ENCODE peak calls at places on chromosomes 13 and 19, in six cellular contexts. J, U, A, R, W and N are unnamed samples.

GRCh38 chr13:113041293-113041690 is 64.3 kb upstream of the F7 start:
- DNase-seq in J (no peak), U (no peak), A (no peak), R (no peak), W (no peak), N (no peak)

GRCh38 chr19:5130371-5131030 is 161.6 kb downstream of the KDM4B start:
- DNase-seq in J (no peak), U (no peak), A (no peak), R (peak; percentile 73), W (no peak), N (no peak)

GRCh38 chr19:426725-427445 is 17.9 kb upstream of the C2CD4C start:
- DNase-seq in J (no peak), U (no peak), A (no peak), R (no peak), W (no peak), N (no peak)

GRCh38 chr13:111272117-111272516 is 48.3 kb upstream of the TEX29 start:
- DNase-seq in J (no peak), U (no peak), A (no peak), R (no peak), W (no peak), N (no peak)

GRCh38 chr19:3625996-3626472 is 556 bp downstream of the CACTIN start:
- DNase-seq in J (no peak), U (no peak), A (no peak), R (no peak), W (no peak), N (no peak)

GRCh38 chr13:27573265-27573664 is 47.1 kb downstream of the LNX2 start:
- DNase-seq in J (no peak), U (no peak), A (peak; percentile 75), R (no peak), W (no peak), N (no peak)

GRCh38 chr13:110371550-110372465 is 64.7 kb downstream of the COL4A2 start:
- DNase-seq in J (no peak), U (peak; percentile 68), A (peak; percentile 50), R (peak; percentile 40), W (no peak), N (no peak)

GRCh38 chr13:98507060-98507797 is 69.7 kb downstream of the STK24 start:
- DNase-seq in J (no peak), U (peak; percentile 62), A (no peak), R (no peak), W (peak; percentile 60), N (no peak)

GRCh38 chr19:48772503-48772953 is 17.2 kb downstream of the FGF21 start:
- DNase-seq in J (no peak), U (no peak), A (no peak), R (no peak), W (peak; percentile 93), N (peak; percentile 64)

GRCh38 chr13:95145587-95145986 is 155.7 kb downstream of the ABCC4 start:
- DNase-seq in J (no peak), U (no peak), A (no peak), R (no peak), W (no peak), N (no peak)

GRCh38 chr13:91351980-91352379 is 4.5 kb downstream of the MIR17HG start:
- DNase-seq in J (no peak), U (no peak), A (no peak), R (no peak), W (no peak), N (no peak)

GRCh38 chr13:84658881-84659661 is 776.8 kb upstream of the SLITRK1 start:
- DNase-seq in J (no peak), U (no peak), A (peak; percentile 21), R (no peak), W (no peak), N (no peak)

GRCh38 chr13:46359731-46360130 is 27.3 kb downstream of the RUBCNL start:
- DNase-seq in J (no peak), U (no peak), A (peak; percentile 22), R (no peak), W (no peak), N (no peak)

DNA sequence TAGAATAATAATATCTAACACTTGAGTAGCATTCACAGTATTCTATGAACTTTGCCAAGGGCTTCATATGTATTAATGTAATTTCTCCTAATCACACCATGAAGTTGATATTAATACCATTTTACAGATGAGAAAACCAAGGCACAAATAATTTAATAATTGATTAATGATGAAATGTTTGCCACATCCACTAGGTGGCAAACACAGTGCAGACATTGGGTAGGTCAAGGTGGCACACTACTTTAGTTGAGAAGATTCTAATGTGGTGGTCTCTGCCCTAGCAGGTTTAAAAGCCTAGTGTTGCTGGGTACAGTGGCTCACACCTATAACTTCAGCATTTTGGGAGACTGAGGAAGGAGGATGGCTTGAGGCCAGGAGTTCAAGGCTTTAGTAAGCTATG is 412.4 kb downstream of the SUCLA2 start:
- DNase-seq in J (no peak), U (no peak), A (no peak), R (no peak), W (no peak), N (no peak)
- TF ChIP-seq CTCF in J (no peak), U (no peak), A (no peak), R (no peak), W (no peak), N (no peak)

DNA sequence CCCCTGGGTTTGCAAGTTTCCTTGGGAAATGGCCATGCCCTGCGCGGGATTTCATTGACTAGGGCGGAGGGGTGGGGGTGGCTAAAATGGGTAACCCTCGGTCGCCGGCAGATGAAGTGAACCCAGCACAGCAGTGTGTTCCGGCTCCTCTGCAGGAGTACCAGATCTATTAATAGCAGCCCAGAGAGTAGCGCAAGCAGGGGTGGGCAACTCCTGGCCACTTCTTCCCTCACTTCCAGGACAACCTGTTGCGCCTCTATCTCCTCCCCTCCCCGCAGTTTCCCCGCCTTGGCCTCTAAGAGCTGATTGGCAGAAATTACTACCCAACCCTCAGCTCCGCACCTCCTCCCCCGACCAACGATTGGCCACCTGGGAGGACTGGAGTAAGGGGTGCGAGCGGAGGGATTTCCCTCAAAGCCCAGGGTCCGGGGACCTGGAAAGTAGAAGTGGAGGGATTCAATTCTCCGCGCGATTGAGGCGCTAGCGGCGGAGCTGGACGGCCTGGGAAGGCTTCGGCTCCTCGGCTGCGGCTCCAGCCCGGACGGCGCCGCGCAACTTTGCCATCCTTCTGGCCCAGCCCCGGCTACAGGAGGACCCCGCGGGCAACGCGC is at the start of gene FREM2:
- DNase-seq in J (no peak), U (no peak), A (no peak), R (no peak), W (no peak), N (no peak)
- H3K4me3 ChIP-seq in J (peak within 1 kb of the TSS; percentile 40), U (peak within 1 kb of the TSS; percentile 44), A (no peak within 1 kb of the TSS), R (no peak within 1 kb of the TSS), W (no peak within 1 kb of the TSS), N (no peak within 1 kb of the TSS)

GRCh38 chr13:31540316-31540715 is 199.0 kb upstream of the RXFP2 start:
- DNase-seq in J (no peak), U (no peak), A (no peak), R (no peak), W (no peak), N (no peak)

GRCh38 chr13:31543190-31543589 is 196.1 kb upstream of the RXFP2 start:
- DNase-seq in J (no peak), U (no peak), A (no peak), R (no peak), W (no peak), N (no peak)

GRCh38 chr13:31538067-31539042 is 201.0 kb upstream of the RXFP2 start:
- DNase-seq in J (no peak), U (no peak), A (peak; percentile 45), R (no peak), W (no peak), N (no peak)
- TF ChIP-seq POLR2A in J (no peak), U (no peak), A (no peak), R (no peak), W (no peak), N (no peak)

GRCh38 chr19:20367811-20368294 is 197.7 kb downstream of the ZNF737 start:
- DNase-seq in J (no peak), U (no peak), A (no peak), R (no peak), W (no peak), N (no peak)
- TF ChIP-seq CTCF in J (no peak), U (no peak), A (no peak), R (no peak), W (peak; percentile 10), N (no peak)

DNA sequence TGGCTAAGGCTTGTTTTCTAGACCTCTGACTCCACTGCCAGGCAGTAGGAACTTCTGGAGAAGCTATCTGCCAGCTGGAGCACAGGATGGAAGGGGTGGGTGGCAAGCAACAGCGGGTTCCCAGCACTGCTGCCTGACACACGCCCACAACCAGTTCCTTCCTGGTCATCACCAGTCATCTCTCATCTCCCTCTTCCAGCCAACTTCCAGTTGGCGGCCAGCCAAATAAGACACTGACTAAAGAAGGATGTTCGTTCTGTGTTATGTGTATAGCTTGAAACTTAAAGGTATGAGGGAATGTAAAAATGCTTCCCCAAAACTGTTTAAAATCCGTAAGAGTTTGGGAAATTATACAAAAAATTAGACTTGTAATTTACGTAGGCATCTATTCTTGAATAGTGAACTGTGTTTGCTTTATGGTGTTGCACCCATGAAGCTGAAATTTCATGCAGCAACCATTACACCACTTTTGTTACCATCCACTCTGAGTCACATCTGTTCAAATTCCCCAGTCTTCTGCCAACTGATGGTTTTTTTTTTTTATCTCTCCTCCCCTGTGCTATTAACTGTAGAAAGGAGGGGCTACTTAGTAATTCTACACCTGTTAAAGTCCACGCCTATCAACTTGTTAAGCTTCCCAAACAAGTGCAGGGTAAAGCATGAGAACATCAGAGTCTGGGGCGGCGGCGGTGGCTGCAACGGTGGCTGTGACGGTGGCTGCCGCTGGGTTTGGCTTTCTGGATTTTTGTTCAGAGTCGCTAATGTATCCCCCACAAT is 86.2 kb upstream of the FRY start:
- DNase-seq in J (peak; percentile 31), U (peak; percentile 44), A (peak; percentile 81), R (no peak), W (peak; percentile 61), N (peak; percentile 75)
- H3K4me3 ChIP-seq in J (no peak overlapping the region), U (no peak overlapping the region), A (peak overlapping the region; percentile 7), R (no peak overlapping the region), W (no peak overlapping the region), N (no peak overlapping the region)

DNA sequence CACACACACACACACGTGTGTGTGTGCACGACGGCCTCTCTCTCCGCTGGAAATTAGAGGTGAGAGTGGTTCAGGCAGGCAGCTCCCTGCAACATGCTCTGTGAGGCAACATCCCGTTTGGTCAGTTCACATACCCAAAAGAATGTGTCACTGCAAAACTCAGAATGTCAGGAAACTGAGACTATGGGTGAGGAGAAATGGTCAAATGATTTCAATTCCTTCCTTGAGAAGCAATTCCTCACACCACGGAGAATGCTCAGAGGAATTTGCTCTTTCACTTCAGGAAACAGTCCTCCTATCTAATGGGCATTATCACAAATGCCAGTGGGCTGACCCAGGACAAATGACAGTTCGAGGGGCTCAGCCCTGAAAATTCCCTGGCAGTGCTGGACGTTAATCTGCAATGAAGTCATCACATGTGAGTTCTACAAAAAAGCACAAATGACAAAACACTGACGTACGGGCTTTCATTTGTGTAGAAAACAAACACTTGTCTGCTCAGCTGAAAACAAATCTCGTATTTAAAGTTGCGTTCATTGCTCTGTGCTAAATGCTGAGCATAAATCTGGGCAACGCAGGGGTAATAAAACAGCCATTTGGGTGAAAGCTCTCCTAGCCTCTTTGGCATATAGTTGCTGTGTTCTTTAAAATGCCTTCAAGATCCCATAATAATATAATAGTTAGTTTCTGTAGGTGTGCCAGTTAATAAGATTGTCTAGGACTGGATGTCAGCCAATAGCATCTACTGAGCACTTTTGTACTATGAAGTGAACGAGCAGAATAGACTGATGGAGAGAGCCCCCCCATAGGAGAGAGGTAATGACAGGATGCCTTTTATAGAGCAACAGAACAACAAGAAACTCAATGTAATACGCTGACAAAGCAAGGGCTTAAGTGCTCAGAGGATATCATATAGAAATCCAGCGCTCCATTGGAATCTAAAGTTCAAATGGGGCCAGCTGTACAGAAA is 18.7 kb upstream of the LATS2 start:
- DNase-seq in J (no peak), U (no peak), A (peak; percentile 93), R (no peak), W (no peak), N (no peak)
- TF ChIP-seq POLR2A in J (no peak), U (no peak), A (no peak), R (no peak), W (no peak), N (no peak)